ENCODE peak calls at places on chromosome 20, in eight cellular contexts. I is upper lobe of left lung, X is ovary, K is OCI-LY7, O is iPS DF 6.9, R is PC-3, D is heart left ventricle, H is IMR-90. N is an unnamed sample.

GRCh38 chr20:44990425-44990824 is 24.1 kb downstream of the STK4 start:
- DNase-seq in I (no peak), X (no peak), K (no peak), O (no peak), R (no peak), D (no peak), H (no peak), N (no peak)

GRCh38 chr20:53736757-53737403 is 143.2 kb upstream of the ZNF217 start:
- DNase-seq in I (no peak), X (no peak), K (peak; percentile 59), O (no peak), R (peak; percentile 49), D (no peak), H (peak; percentile 49), N (peak; percentile 16)

GRCh38 chr20:45968801-45969711 is 2.9 kb downstream of the ZNF335 start:
- DNase-seq in I (no peak), X (peak; percentile 30), K (no peak), O (no peak), R (no peak), D (no peak), H (peak; percentile 81), N (no peak)

GRCh38 chr20:53408728-53409157 is 184.9 kb downstream of the ZNF217 start:
- DNase-seq in I (no peak), X (no peak), K (no peak), O (no peak), R (no peak), D (no peak), H (peak; percentile 3), N (no peak)

GRCh38 chr20:45070932-45071632 is 29.8 kb downstream of the KCNS1 start:
- DNase-seq in I (no peak), X (no peak), K (no peak), O (no peak), R (peak; percentile 29), D (no peak), H (peak; percentile 26), N (peak; percentile 41)

GRCh38 chr20:46220808-46221207 is 87.5 kb downstream of the CDH22 start:
- DNase-seq in I (no peak), X (no peak), K (no peak), O (peak; percentile 41), R (no peak), D (no peak), H (no peak), N (peak; percentile 13)

GRCh38 chr20:45496166-45496565 is 19.3 kb downstream of the SPINT3 start:
- DNase-seq in I (no peak), X (no peak), K (no peak), O (no peak), R (no peak), D (no peak), H (no peak), N (peak; percentile 40)

GRCh38 chr20:57386762-57387161 is 4.4 kb upstream of the RBM38 start:
- DNase-seq in I (no peak), X (no peak), K (no peak), O (no peak), R (no peak), D (no peak), H (no peak), N (no peak)

GRCh38 chr20:53935353-53936084 is 134.9 kb downstream of the BCAS1 start:
- DNase-seq in I (no peak), X (no peak), K (peak; percentile 53), O (no peak), R (no peak), D (no peak), H (no peak), N (no peak)

GRCh38 chr20:60201198-60201597 is 243.0 kb downstream of the CDH26 start:
- DNase-seq in I (no peak), X (no peak), K (no peak), O (no peak), R (no peak), D (no peak), H (no peak), N (no peak)

GRCh38 chr20:60202046-60202445 is 243.8 kb downstream of the CDH26 start:
- DNase-seq in I (no peak), X (no peak), K (no peak), O (no peak), R (no peak), D (no peak), H (no peak), N (no peak)

GRCh38 chr20:60203451-60203850 is 245.2 kb downstream of the CDH26 start:
- DNase-seq in I (no peak), X (no peak), K (no peak), O (no peak), R (peak; percentile 6), D (no peak), H (no peak), N (no peak)

GRCh38 chr20:60206259-60206658 is 248.0 kb downstream of the CDH26 start:
- DNase-seq in I (no peak), X (no peak), K (peak; percentile 19), O (peak; percentile 27), R (peak; percentile 53), D (no peak), H (peak; percentile 49), N (no peak)

GRCh38 chr20:60204601-60205000 is 246.4 kb downstream of the CDH26 start:
- DNase-seq in I (no peak), X (no peak), K (no peak), O (no peak), R (no peak), D (no peak), H (no peak), N (no peak)
- H3K36me3 ChIP-seq in I (no peaks in the 10 kb centered on the region), X (no peaks in the 10 kb centered on the region), K (no peaks in the 10 kb centered on the region), O (no peaks in the 10 kb centered on the region), R (no peaks in the 10 kb centered on the region), D (no peaks in the 10 kb centered on the region), H (no peaks in the 10 kb centered on the region), N (no peaks in the 10 kb centered on the region)

GRCh38 chr20:58852559-58853271 is at the start of gene GNAS:
- DNase-seq in I (peak; percentile 78), X (peak; percentile 40), K (peak; percentile 65), O (no peak), R (peak; percentile 55), D (peak; percentile 47), H (peak; percentile 60), N (peak; percentile 42)

GRCh38 chr20:58853976-58854637 is 1.6 kb downstream of the GNAS start:
- DNase-seq in I (peak; percentile 78), X (no peak), K (no peak), O (no peak), R (no peak), D (no peak), H (no peak), N (no peak)

GRCh38 chr20:58853466-58853865 is 950 bp downstream of the GNAS start:
- DNase-seq in I (peak; percentile 58), X (no peak), K (no peak), O (no peak), R (no peak), D (no peak), H (no peak), N (no peak)

GRCh38 chr20:58855506-58856314 is 3.2 kb downstream of the GNAS start:
- DNase-seq in I (peak; percentile 80), X (no peak), K (no peak), O (no peak), R (peak; percentile 68), D (no peak), H (no peak), N (no peak)

DNA sequence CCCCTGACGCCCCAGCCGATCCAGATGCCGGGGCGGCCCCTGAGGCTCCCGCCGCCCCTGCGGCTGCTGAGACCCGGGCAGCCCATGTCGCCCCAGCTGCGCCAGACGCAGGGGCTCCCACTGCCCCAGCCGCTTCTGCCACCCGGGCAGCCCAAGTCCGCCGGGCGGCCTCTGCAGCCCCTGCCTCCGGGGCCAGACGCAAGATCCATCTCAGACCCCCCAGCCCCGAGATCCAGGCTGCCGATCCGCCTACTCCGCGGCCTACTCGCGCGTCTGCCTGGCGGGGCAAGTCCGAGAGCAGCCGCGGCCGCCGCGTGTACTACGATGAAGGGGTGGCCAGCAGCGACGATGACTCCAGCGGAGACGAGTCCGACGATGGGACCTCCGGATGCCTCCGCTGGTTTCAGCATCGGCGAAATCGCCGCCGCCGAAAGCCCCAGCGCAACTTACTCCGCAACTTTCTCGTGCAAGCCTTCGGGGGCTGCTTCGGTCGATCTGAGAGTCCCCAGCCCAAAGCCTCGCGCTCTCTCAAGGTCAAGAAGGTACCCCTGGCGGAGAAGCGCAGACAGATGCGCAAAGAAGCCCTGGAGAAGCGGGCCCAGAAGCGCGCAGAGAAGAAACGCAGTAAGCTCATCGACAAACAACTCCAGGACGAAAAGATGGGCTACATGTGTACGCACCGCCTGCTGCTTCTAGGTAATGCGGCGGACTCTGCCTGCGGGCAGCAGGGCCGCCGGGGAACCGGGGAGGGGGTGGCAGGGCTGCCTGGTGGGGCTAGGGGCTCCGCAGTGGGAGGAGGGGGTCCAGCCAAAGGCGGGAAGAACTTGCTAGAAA is 2.3 kb downstream of the GNAS start:
- DNase-seq in I (peak; percentile 84), X (no peak), K (no peak), O (no peak), R (no peak), D (no peak), H (no peak), N (no peak)
- H3K4me3 ChIP-seq in I (no peak overlapping the region), X (peak overlapping the region; percentile 6), K (no peak overlapping the region), O (peak overlapping the region; percentile 18), R (peak overlapping the region; percentile 67), D (peak overlapping the region; percentile 37), H (peak overlapping the region; percentile 20), N (peak overlapping the region; percentile 17)

DNA sequence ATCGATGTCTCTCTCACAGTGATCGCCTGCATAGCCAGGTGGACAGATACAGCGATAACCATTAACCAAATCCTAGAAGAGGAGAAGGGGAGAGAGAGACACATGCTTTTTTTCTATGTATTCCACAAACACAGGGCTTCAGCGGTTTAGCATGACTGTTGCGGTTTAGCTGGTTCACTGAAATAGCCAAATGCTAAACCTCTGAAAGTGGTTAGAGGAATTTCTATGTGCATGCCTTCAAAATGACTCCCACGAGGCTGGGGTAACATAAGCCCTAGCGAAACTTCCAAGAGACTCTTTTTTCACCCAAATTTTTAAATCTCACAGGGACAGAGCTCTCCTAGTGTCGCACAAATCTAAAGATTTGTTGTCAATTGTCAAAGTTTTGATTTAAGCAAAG is 25.1 kb downstream of the JAG1 start:
- DNase-seq in I (no peak), X (no peak), K (no peak), O (no peak), R (no peak), D (no peak), H (peak; percentile 91), N (no peak)
- H3K36me3 ChIP-seq in I (peaks cover 46% of the 10 kb centered on the region), X (no peaks in the 10 kb centered on the region), K (no peaks in the 10 kb centered on the region), O (peaks cover 29% of the 10 kb centered on the region), R (peaks cover 98% of the 10 kb centered on the region), D (peaks cover 98% of the 10 kb centered on the region), H (peaks cover 87% of the 10 kb centered on the region), N (peaks cover 44% of the 10 kb centered on the region)

DNA sequence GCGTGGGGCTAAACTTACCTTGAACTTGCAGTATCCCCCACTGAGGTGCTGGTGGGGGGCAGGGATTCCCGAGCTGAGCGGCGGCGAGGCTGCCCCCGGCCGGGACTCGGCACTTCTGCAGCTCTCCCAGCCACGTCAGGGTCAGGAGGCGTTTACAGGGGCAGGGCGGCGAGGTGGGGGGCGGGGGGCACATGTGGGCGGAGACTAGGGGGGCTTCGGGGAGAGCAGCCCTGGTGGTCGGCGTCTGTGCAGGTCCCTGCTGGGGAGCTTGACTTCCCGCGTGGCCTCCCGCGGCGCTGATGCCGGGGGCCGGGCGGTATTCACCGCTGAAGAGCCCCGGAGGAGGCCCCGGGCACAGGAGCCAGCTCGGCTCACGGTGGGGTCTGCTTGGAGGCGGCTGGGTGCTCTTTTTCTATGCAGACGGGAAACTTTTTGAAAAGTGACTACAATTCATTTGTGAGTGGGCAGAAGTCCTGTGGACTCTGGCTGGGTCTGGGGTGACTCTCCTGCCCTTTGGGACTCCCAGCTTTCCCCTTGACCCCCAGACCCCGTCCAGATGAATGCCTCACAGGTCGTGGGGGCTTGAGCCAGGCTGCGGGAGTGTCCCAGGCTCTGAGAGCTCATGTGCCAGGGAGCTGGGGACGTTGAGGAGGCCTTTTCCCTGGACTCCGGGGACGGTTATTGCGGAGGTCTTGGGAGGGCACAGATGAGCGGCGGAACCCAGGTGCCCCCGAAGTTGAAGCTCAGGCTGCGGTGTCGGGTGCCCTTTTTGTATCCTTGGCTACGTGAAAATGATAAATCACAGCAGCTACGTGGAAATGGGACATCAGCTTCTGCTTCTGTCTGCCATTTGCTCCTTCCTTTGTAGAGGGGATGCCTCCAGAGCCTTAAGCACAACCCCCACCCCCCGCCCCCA is 75.9 kb upstream of the GATA5 start:
- DNase-seq in I (peak; percentile 69), X (no peak), K (no peak), O (no peak), R (no peak), D (no peak), H (no peak), N (no peak)
- H3K4me3 ChIP-seq in I (peak overlapping the region; percentile 18), X (peak overlapping the region; percentile 43), K (no peak overlapping the region), O (peak overlapping the region; percentile 26), R (peak overlapping the region; percentile 47), D (peak overlapping the region; percentile 83), H (no peak overlapping the region), N (no peak overlapping the region)